ENCODE peak calls at places on chromosomes 5 and 9, in eight cellular contexts. I, X, M, U, L, H, S and P are unnamed samples.

GRCh38 chr9:114178076-114178475 is 22.7 kb downstream of the COL27A1 start:
- DNase-seq in I (no peak), X (no peak), M (no peak), U (no peak), L (no peak), H (no peak), S (no peak), P (no peak)

GRCh38 chr5:7869474-7870136 is 657 bp downstream of the MTRR start:
- DNase-seq in I (no peak), X (peak), M (no peak), U (no peak), L (no peak), H (no peak), S (peak), P (no peak)

GRCh38 chr9:445033-445432 is 230.4 kb downstream of the DOCK8 start:
- DNase-seq in I (no peak), X (no peak), M (peak), U (peak), L (no peak), H (no peak), S (no peak), P (no peak)

GRCh38 chr5:141876628-141877477 is 1.4 kb downstream of the PCDH1 start:
- DNase-seq in I (peak), X (no peak), M (no peak), U (no peak), L (no peak), H (no peak), S (no peak), P (no peak)

GRCh38 chr9:100992632-100993031 is 35.9 kb upstream of the PLPPR1 start:
- DNase-seq in I (no peak), X (no peak), M (no peak), U (no peak), L (no peak), H (no peak), S (no peak), P (no peak)

GRCh38 chr9:137689745-137690529 is 71.1 kb downstream of the EHMT1 start:
- DNase-seq in I (no peak), X (no peak), M (peak), U (peak), L (no peak), H (no peak), S (no peak), P (peak)

GRCh38 chr9:88373018-88373417 is 15.2 kb upstream of the SPIN1 start:
- DNase-seq in I (no peak), X (no peak), M (no peak), U (no peak), L (no peak), H (no peak), S (no peak), P (no peak)

GRCh38 chr5:9376363-9377117 is 169.3 kb downstream of the SEMA5A start:
- DNase-seq in I (no peak), X (no peak), M (peak), U (no peak), L (no peak), H (no peak), S (no peak), P (peak)

GRCh38 chr9:91884746-91885687 is 65.0 kb downstream of the ROR2 start:
- DNase-seq in I (no peak), X (no peak), M (peak), U (peak), L (no peak), H (no peak), S (no peak), P (peak)

GRCh38 chr5:144451187-144451973 is 280.7 kb downstream of the KCTD16 start:
- DNase-seq in I (no peak), X (no peak), M (no peak), U (peak), L (no peak), H (no peak), S (no peak), P (no peak)

GRCh38 chr5:173885054-173885443 is 3.1 kb upstream of the CPEB4 start:
- DNase-seq in I (no peak), X (no peak), M (no peak), U (no peak), L (no peak), H (no peak), S (no peak), P (no peak)

GRCh38 chr5:127804886-127805426 is 101.8 kb downstream of the CCDC192 start:
- DNase-seq in I (no peak), X (no peak), M (no peak), U (peak), L (no peak), H (no peak), S (no peak), P (no peak)

GRCh38 chr9:21559402-21560280 is 77.5 kb upstream of the IFNE start:
- DNase-seq in I (peak), X (peak), M (peak), U (peak), L (peak), H (peak), S (no peak), P (peak)

GRCh38 chr9:5839572-5839902 is 6.6 kb upstream of the ERMP1 start:
- DNase-seq in I (no peak), X (no peak), M (no peak), U (no peak), L (no peak), H (no peak), S (no peak), P (no peak)

GRCh38 chr5:124755565-124755964 is 9.1 kb upstream of the ZNF608 start:
- DNase-seq in I (no peak), X (no peak), M (peak), U (peak), L (no peak), H (no peak), S (no peak), P (no peak)

GRCh38 chr5:142644640-142645361 is 41.1 kb downstream of the FGF1 start:
- DNase-seq in I (no peak), X (no peak), M (peak), U (peak), L (peak), H (no peak), S (no peak), P (peak)

GRCh38 chr5:37787742-37788141 is 52.1 kb downstream of the GDNF start:
- DNase-seq in I (no peak), X (no peak), M (no peak), U (no peak), L (peak), H (no peak), S (no peak), P (no peak)

GRCh38 chr9:115254781-115255180 is 136.8 kb upstream of the TNC start:
- DNase-seq in I (no peak), X (no peak), M (no peak), U (no peak), L (no peak), H (no peak), S (no peak), P (no peak)

GRCh38 chr5:33423018-33423630 is 17.6 kb upstream of the TARS1 start:
- DNase-seq in I (no peak), X (no peak), M (peak), U (peak), L (peak), H (no peak), S (no peak), P (no peak)

GRCh38 chr5:32843532-32843895 is 132.4 kb downstream of the NPR3 start:
- DNase-seq in I (no peak), X (no peak), M (no peak), U (no peak), L (no peak), H (no peak), S (no peak), P (no peak)

GRCh38 chr5:124927735-124928134 is 181.3 kb upstream of the ZNF608 start:
- DNase-seq in I (no peak), X (no peak), M (peak), U (peak), L (peak), H (no peak), S (no peak), P (peak)

GRCh38 chr5:124453221-124454032 is 293.0 kb downstream of the ZNF608 start:
- DNase-seq in I (peak), X (no peak), M (peak), U (peak), L (peak), H (no peak), S (no peak), P (no peak)

GRCh38 chr5:132258102-132259060 is 885 bp downstream of the PDLIM4 start:
- DNase-seq in I (no peak), X (no peak), M (peak), U (peak), L (no peak), H (no peak), S (no peak), P (peak)

GRCh38 chr5:96823060-96823459 is 15.3 kb upstream of the ERAP1 start:
- DNase-seq in I (no peak), X (no peak), M (no peak), U (no peak), L (no peak), H (peak), S (no peak), P (no peak)

GRCh38 chr9:70466976-70467551 is 52.6 kb upstream of the KLF9 start:
- DNase-seq in I (no peak), X (peak), M (peak), U (peak), L (peak), H (no peak), S (peak), P (peak)

GRCh38 chr9:11702529-11702928 is 990.7 kb upstream of the TYRP1 start:
- DNase-seq in I (no peak), X (no peak), M (peak), U (peak), L (no peak), H (no peak), S (no peak), P (no peak)

GRCh38 chr5:4777435-4777834 is 362.7 kb upstream of the ADAMTS16 start:
- DNase-seq in I (no peak), X (no peak), M (no peak), U (no peak), L (no peak), H (no peak), S (no peak), P (no peak)

GRCh38 chr9:2923810-2924768 is 80.2 kb upstream of the PUM3 start:
- DNase-seq in I (no peak), X (no peak), M (no peak), U (peak), L (no peak), H (no peak), S (no peak), P (no peak)

GRCh38 chr5:172383231-172383802 is 71.0 kb downstream of the SH3PXD2B start:
- DNase-seq in I (no peak), X (no peak), M (peak), U (peak), L (no peak), H (no peak), S (no peak), P (peak)

GRCh38 chr5:141349917-141350619 is at the start of gene PCDHGB1:
- DNase-seq in I (no peak), X (no peak), M (peak), U (peak), L (no peak), H (no peak), S (no peak), P (peak)

GRCh38 chr5:119746984-119747383 is 117.6 kb downstream of the FAM170A start:
- DNase-seq in I (no peak), X (no peak), M (no peak), U (no peak), L (no peak), H (no peak), S (no peak), P (no peak)

GRCh38 chr9:76560481-76560891 is 101.5 kb downstream of the GCNT1 start:
- DNase-seq in I (no peak), X (no peak), M (peak), U (peak), L (peak), H (no peak), S (no peak), P (peak)

GRCh38 chr5:141835928-141836667 is 42.1 kb downstream of the PCDH1 start:
- DNase-seq in I (no peak), X (no peak), M (peak), U (no peak), L (no peak), H (no peak), S (no peak), P (no peak)

GRCh38 chr9:120394058-120394669 is 185.8 kb downstream of the CDK5RAP2 start:
- DNase-seq in I (no peak), X (no peak), M (peak), U (peak), L (peak), H (no peak), S (no peak), P (peak)

GRCh38 chr5:64074533-64074932 is 91.1 kb upstream of the RNF180 start:
- DNase-seq in I (no peak), X (no peak), M (peak), U (peak), L (no peak), H (no peak), S (no peak), P (no peak)

GRCh38 chr5:39208471-39208870 is 10.9 kb downstream of the FYB1 start:
- DNase-seq in I (no peak), X (no peak), M (no peak), U (no peak), L (no peak), H (no peak), S (no peak), P (no peak)

GRCh38 chr5:75568202-75568601 is 43.1 kb upstream of the ANKDD1B start:
- DNase-seq in I (no peak), X (no peak), M (no peak), U (no peak), L (no peak), H (no peak), S (no peak), P (no peak)

GRCh38 chr5:88502179-88503064 is 233.8 kb upstream of the TMEM161B start:
- DNase-seq in I (no peak), X (no peak), M (peak), U (no peak), L (no peak), H (peak), S (peak), P (no peak)

GRCh38 chr5:37226377-37226776 is 22.8 kb downstream of the CPLANE1 start:
- DNase-seq in I (no peak), X (no peak), M (no peak), U (no peak), L (no peak), H (no peak), S (no peak), P (no peak)